ENCODE peak calls at places on chromosomes 16 and 17, in five cellular contexts. O is naive B cell; C is stimulated activated CD4-positive, alpha-beta T cell treated with anti-CD3 and anti-CD28 coated beads, Interleukin-2, amount 100 ng/mL, for 48 hours; Z is right cardiac atrium; D is LoVo. K is an unnamed sample.

GRCh38 chr16:87705780-87706277 is 60.0 kb downstream of the KLHDC4 start:
- DNase-seq in C (no peak), D (no peak), Z (no peak), O (no peak), K (no peak)

GRCh38 chr16:53509906-53510703 is 7.1 kb upstream of the AKTIP start:
- DNase-seq in D (peak; percentile 64), O (peak; percentile 51), C (peak; percentile 45), Z (peak; percentile 69), K (peak; percentile 65)

GRCh38 chr16:56743840-56744239 is 13.9 kb downstream of the NUP93 start:
- DNase-seq in C (no peak), O (no peak), D (no peak), Z (peak; percentile 43), K (no peak)

GRCh38 chr17:82242977-82243647 is 14.3 kb downstream of the SLC16A3 start:
- DNase-seq in D (no peak), O (no peak), C (no peak), Z (peak; percentile 89), K (peak; percentile 65)

GRCh38 chr17:38926290-38927070 is 1.1 kb downstream of the LASP1NB start:
- DNase-seq in C (no peak), Z (no peak), O (no peak), D (no peak), K (no peak)

GRCh38 chr16:4534151-4534790 is 4.3 kb downstream of the CDIP1 start:
- DNase-seq in D (no peak), Z (peak; percentile 34), O (no peak), C (no peak), K (no peak)

GRCh38 chr16:24520983-24521382 is 18.4 kb upstream of the RBBP6 start:
- DNase-seq in Z (no peak), D (no peak), C (no peak), O (no peak), K (no peak)

GRCh38 chr16:56547120-56547948 is 17.5 kb upstream of the MT4 start:
- DNase-seq in Z (no peak), O (no peak), D (no peak), C (no peak), K (peak; percentile 70)

GRCh38 chr17:15392326-15392739 is 50.9 kb upstream of the TEKT3 start:
- DNase-seq in Z (peak; percentile 48), D (peak; percentile 77), C (no peak), O (no peak), K (peak; percentile 57)

GRCh38 chr17:31472137-31472536 is 80.7 kb downstream of the RAB11FIP4 start:
- DNase-seq in D (no peak), O (no peak), Z (no peak), C (no peak), K (no peak)

GRCh38 chr17:62052765-62053338 is 12.2 kb downstream of the MED13 start:
- DNase-seq in O (no peak), D (no peak), C (no peak), Z (no peak), K (no peak)

GRCh38 chr16:58235663-58236062 is 37.8 kb upstream of the CSNK2A2 start:
- DNase-seq in O (no peak), Z (no peak), C (no peak), D (no peak), K (no peak)

GRCh38 chr16:22323173-22323997 is 26.2 kb downstream of the POLR3E start:
- DNase-seq in D (no peak), O (no peak), C (no peak), Z (no peak), K (no peak)

GRCh38 chr17:1060991-1061390 is 64.1 kb downstream of the TIMM22 start:
- DNase-seq in O (no peak), D (peak; percentile 86), C (no peak), Z (peak; percentile 60), K (peak; percentile 94)

GRCh38 chr17:61314368-61315078 is 85.1 kb upstream of the TBX2 start:
- DNase-seq in C (no peak), Z (peak; percentile 75), D (no peak), O (no peak), K (peak; percentile 25)

GRCh38 chr16:53043462-53043861 is 9.2 kb downstream of the CHD9NB start:
- DNase-seq in O (no peak), C (no peak), D (no peak), Z (peak; percentile 28), K (no peak)

GRCh38 chr16:46885960-46886763 is 2.0 kb downstream of the GPT2 start:
- DNase-seq in C (no peak), Z (peak; percentile 41), D (no peak), O (no peak), K (peak; percentile 36)

GRCh38 chr17:68087851-68088250 is 52.3 kb downstream of the KPNA2 start:
- DNase-seq in C (no peak), Z (no peak), O (no peak), D (no peak), K (no peak)